ENCODE peak calls at places on chromosomes 7 and 10, in four cellular contexts. One of them, this sample, is unnamed.

GRCh38 chr7:154765118-154765517 is 237.8 kb downstream of the PAXIP1 start:
- DNase-seq in neuronal stem cell: no peak
- DNase-seq in sigmoid colon: no peak
- DNase-seq in psoas muscle: no peak
- DNase-seq in this sample: no peak

GRCh38 chr10:119896937-119897336 is 4.4 kb downstream of the SEC23IP start:
- DNase-seq in neuronal stem cell: no peak
- DNase-seq in sigmoid colon: peak; percentile 80
- DNase-seq in psoas muscle: no peak
- DNase-seq in this sample: no peak

GRCh38 chr10:42769173-42769572 is 13.4 kb upstream of the BMS1 start:
- DNase-seq in neuronal stem cell: no peak
- DNase-seq in sigmoid colon: no peak
- DNase-seq in psoas muscle: no peak
- DNase-seq in this sample: no peak

GRCh38 chr7:11193131-11193867 is 219.6 kb downstream of the PHF14 start:
- DNase-seq in neuronal stem cell: no peak
- DNase-seq in sigmoid colon: no peak
- DNase-seq in psoas muscle: peak; percentile 51
- DNase-seq in this sample: no peak

GRCh38 chr10:308572-309085 is 173.4 kb downstream of the ZMYND11 start:
- DNase-seq in neuronal stem cell: no peak
- DNase-seq in sigmoid colon: peak; percentile 54
- DNase-seq in psoas muscle: no peak
- DNase-seq in this sample: peak; percentile 25

GRCh38 chr7:135189961-135190360 is 19.5 kb upstream of the CYREN start:
- DNase-seq in neuronal stem cell: no peak
- DNase-seq in sigmoid colon: no peak
- DNase-seq in psoas muscle: no peak
- DNase-seq in this sample: no peak

GRCh38 chr10:129694633-129695356 is 227.8 kb downstream of the MGMT start:
- DNase-seq in neuronal stem cell: no peak
- DNase-seq in sigmoid colon: peak; percentile 86
- DNase-seq in psoas muscle: peak; percentile 69
- DNase-seq in this sample: no peak

GRCh38 chr10:30848396-30849032 is 183.2 kb downstream of the ZNF438 start:
- DNase-seq in neuronal stem cell: no peak
- DNase-seq in sigmoid colon: no peak
- DNase-seq in psoas muscle: no peak
- DNase-seq in this sample: no peak

GRCh38 chr10:122374246-122374858 is at the start of gene PLEKHA1:
- DNase-seq in neuronal stem cell: peak; percentile 91
- DNase-seq in sigmoid colon: peak; percentile 97
- DNase-seq in psoas muscle: peak; percentile 98
- DNase-seq in this sample: peak; percentile 88

GRCh38 chr10:124088944-124089343 is 4.5 kb downstream of the CHST15 start:
- DNase-seq in neuronal stem cell: no peak
- DNase-seq in sigmoid colon: no peak
- DNase-seq in psoas muscle: no peak
- DNase-seq in this sample: no peak

GRCh38 chr7:134954197-134955082 is 31.9 kb upstream of the AGBL3 start:
- DNase-seq in neuronal stem cell: no peak
- DNase-seq in sigmoid colon: no peak
- DNase-seq in psoas muscle: no peak
- DNase-seq in this sample: no peak

GRCh38 chr7:31192996-31193395 is 140.9 kb downstream of the ADCYAP1R1 start:
- DNase-seq in neuronal stem cell: peak; percentile 71
- DNase-seq in sigmoid colon: no peak
- DNase-seq in psoas muscle: peak; percentile 65
- DNase-seq in this sample: peak; percentile 23

GRCh38 chr10:88952647-88953111 is at the start of gene ACTA2:
- DNase-seq in neuronal stem cell: no peak
- DNase-seq in sigmoid colon: peak; percentile 93
- DNase-seq in psoas muscle: no peak
- DNase-seq in this sample: peak; percentile 74

GRCh38 chr7:151012921-151013347 is 11.4 kb downstream of the ATG9B start:
- DNase-seq in neuronal stem cell: no peak
- DNase-seq in sigmoid colon: peak; percentile 63
- DNase-seq in psoas muscle: no peak
- DNase-seq in this sample: no peak

GRCh38 chr10:26213157-26213780 is 3.3 kb upstream of the GAD2 start:
- DNase-seq in neuronal stem cell: no peak
- DNase-seq in sigmoid colon: no peak
- DNase-seq in psoas muscle: no peak
- DNase-seq in this sample: no peak

GRCh38 chr10:123807444-123808035 is 84.1 kb downstream of the CPXM2 start:
- DNase-seq in neuronal stem cell: no peak
- DNase-seq in sigmoid colon: no peak
- DNase-seq in psoas muscle: no peak
- DNase-seq in this sample: no peak

GRCh38 chr10:69344591-69345244 is 66.4 kb downstream of the HK1 start:
- DNase-seq in neuronal stem cell: no peak
- DNase-seq in sigmoid colon: no peak
- DNase-seq in psoas muscle: no peak
- DNase-seq in this sample: no peak

GRCh38 chr10:25493122-25493893 is 318.5 kb downstream of the GPR158 start:
- DNase-seq in neuronal stem cell: peak; percentile 72
- DNase-seq in sigmoid colon: no peak
- DNase-seq in psoas muscle: no peak
- DNase-seq in this sample: peak; percentile 70

GRCh38 chr7:48301201-48301600 is 129.9 kb downstream of the ABCA13 start:
- DNase-seq in neuronal stem cell: no peak
- DNase-seq in sigmoid colon: no peak
- DNase-seq in psoas muscle: no peak
- DNase-seq in this sample: no peak

GRCh38 chr7:66576646-66577045 is 52.0 kb upstream of the KCTD7 start:
- DNase-seq in neuronal stem cell: no peak
- DNase-seq in sigmoid colon: no peak
- DNase-seq in psoas muscle: no peak
- DNase-seq in this sample: no peak

GRCh38 chr10:93815304-93816091 is 57.8 kb downstream of the LGI1 start:
- DNase-seq in neuronal stem cell: peak; percentile 26
- DNase-seq in sigmoid colon: no peak
- DNase-seq in psoas muscle: no peak
- DNase-seq in this sample: no peak

GRCh38 chr7:149071641-149072437 is 18.7 kb downstream of the ZNF786 start:
- DNase-seq in neuronal stem cell: peak; percentile 11
- DNase-seq in sigmoid colon: peak; percentile 34
- DNase-seq in psoas muscle: peak; percentile 69
- DNase-seq in this sample: no peak

GRCh38 chr7:45000096-45001032 is at the start of gene CCM2:
- DNase-seq in neuronal stem cell: no peak
- DNase-seq in sigmoid colon: peak; percentile 81
- DNase-seq in psoas muscle: peak; percentile 81
- DNase-seq in this sample: peak; percentile 58

GRCh38 chr10:130220251-130221185 is 84.3 kb downstream of the GLRX3 start:
- DNase-seq in neuronal stem cell: no peak
- DNase-seq in sigmoid colon: peak; percentile 48
- DNase-seq in psoas muscle: no peak
- DNase-seq in this sample: no peak

GRCh38 chr7:98276241-98276761 is 5.2 kb upstream of the BRI3 start:
- DNase-seq in neuronal stem cell: no peak
- DNase-seq in sigmoid colon: no peak
- DNase-seq in psoas muscle: no peak
- DNase-seq in this sample: no peak

GRCh38 chr7:128254470-128254869 is 13.4 kb downstream of the LEP start:
- DNase-seq in neuronal stem cell: no peak
- DNase-seq in sigmoid colon: no peak
- DNase-seq in psoas muscle: no peak
- DNase-seq in this sample: no peak

GRCh38 chr7:572668-573495 is 53.2 kb upstream of the PDGFA start:
- DNase-seq in neuronal stem cell: no peak
- DNase-seq in sigmoid colon: no peak
- DNase-seq in psoas muscle: no peak
- DNase-seq in this sample: no peak

GRCh38 chr7:589781-590575 is 70.3 kb upstream of the PDGFA start:
- DNase-seq in neuronal stem cell: no peak
- DNase-seq in sigmoid colon: no peak
- DNase-seq in psoas muscle: peak; percentile 55
- DNase-seq in this sample: no peak

GRCh38 chr10:94225589-94225988 is 137.2 kb downstream of the NOC3L start:
- DNase-seq in neuronal stem cell: no peak
- DNase-seq in sigmoid colon: no peak
- DNase-seq in psoas muscle: no peak
- DNase-seq in this sample: no peak

GRCh38 chr10:73647211-73647874 is 6.1 kb upstream of the MYOZ1 start:
- DNase-seq in neuronal stem cell: peak; percentile 81
- DNase-seq in sigmoid colon: peak; percentile 83
- DNase-seq in psoas muscle: peak; percentile 78
- DNase-seq in this sample: no peak

GRCh38 chr10:3807928-3808496 is 23.0 kb upstream of the KLF6 start:
- DNase-seq in neuronal stem cell: no peak
- DNase-seq in sigmoid colon: no peak
- DNase-seq in psoas muscle: peak; percentile 81
- DNase-seq in this sample: no peak

GRCh38 chr10:3805791-3806381 is 20.9 kb upstream of the KLF6 start:
- DNase-seq in neuronal stem cell: no peak
- DNase-seq in sigmoid colon: peak; percentile 81
- DNase-seq in psoas muscle: peak; percentile 65
- DNase-seq in this sample: peak; percentile 95

GRCh38 chr10:3806603-3807002 is 21.6 kb upstream of the KLF6 start:
- DNase-seq in neuronal stem cell: no peak
- DNase-seq in sigmoid colon: no peak
- DNase-seq in psoas muscle: no peak
- DNase-seq in this sample: no peak

GRCh38 chr10:3808689-3809199 is 23.7 kb upstream of the KLF6 start:
- DNase-seq in neuronal stem cell: no peak
- DNase-seq in sigmoid colon: no peak
- DNase-seq in psoas muscle: no peak
- DNase-seq in this sample: no peak

DNA sequence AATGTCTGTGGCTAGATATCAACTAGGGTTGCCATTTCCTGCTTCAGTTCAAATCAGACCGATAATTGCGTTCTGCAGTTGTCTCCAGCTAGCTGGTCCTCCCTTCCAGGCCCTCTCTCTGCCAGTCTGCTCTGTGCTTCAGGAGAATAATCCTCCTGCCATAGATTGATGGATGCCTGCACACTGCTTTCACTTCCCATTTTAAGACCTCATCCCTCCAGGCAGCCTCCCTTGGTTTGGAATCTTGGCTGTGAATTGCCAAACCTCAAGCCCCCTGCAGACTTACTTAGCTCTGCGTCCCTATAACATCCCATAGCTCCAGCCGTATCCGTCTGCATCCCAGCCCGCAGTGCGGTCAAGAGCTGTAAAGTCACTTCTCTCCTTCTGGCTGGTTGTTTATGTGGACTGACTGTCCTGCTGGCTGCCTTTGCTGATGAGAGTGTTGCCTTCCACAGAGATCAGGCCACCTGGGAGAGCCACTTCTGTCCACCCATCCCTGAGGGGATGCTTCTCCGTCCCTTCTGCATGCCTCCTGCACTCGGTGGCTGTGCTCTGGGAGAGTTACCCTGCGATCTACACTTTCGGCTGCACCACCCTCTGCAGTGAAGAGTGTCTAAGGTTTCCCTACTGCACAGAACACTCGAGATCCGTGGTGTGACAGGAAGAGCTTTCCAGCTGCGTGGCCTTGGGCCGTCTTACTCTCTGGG is 22.4 kb upstream of the KLF6 start:
- DNase-seq in neuronal stem cell: no peak
- DNase-seq in sigmoid colon: no peak
- DNase-seq in psoas muscle: peak; percentile 45
- DNase-seq in this sample: no peak
- H3K4me1 ChIP-seq in neuronal stem cell: peaks cover 17% of the 10 kb centered on the region
- H3K4me1 ChIP-seq in sigmoid colon: peaks cover 46% of the 10 kb centered on the region
- H3K4me1 ChIP-seq in psoas muscle: peaks cover 78% of the 10 kb centered on the region
- H3K4me1 ChIP-seq in this sample: peaks cover 77% of the 10 kb centered on the region

GRCh38 chr10:127091354-127091753 is 105.0 kb downstream of the INSYN2A start:
- DNase-seq in neuronal stem cell: no peak
- DNase-seq in sigmoid colon: no peak
- DNase-seq in psoas muscle: no peak
- DNase-seq in this sample: no peak

GRCh38 chr10:127088908-127089307 is 107.5 kb downstream of the INSYN2A start:
- DNase-seq in neuronal stem cell: no peak
- DNase-seq in sigmoid colon: no peak
- DNase-seq in psoas muscle: no peak
- DNase-seq in this sample: no peak

GRCh38 chr10:127092916-127093315 is 103.5 kb downstream of the INSYN2A start:
- DNase-seq in neuronal stem cell: no peak
- DNase-seq in sigmoid colon: no peak
- DNase-seq in psoas muscle: no peak
- DNase-seq in this sample: no peak

GRCh38 chr10:127090135-127090534 is 106.3 kb downstream of the INSYN2A start:
- DNase-seq in neuronal stem cell: no peak
- DNase-seq in sigmoid colon: no peak
- DNase-seq in psoas muscle: no peak
- DNase-seq in this sample: no peak

DNA sequence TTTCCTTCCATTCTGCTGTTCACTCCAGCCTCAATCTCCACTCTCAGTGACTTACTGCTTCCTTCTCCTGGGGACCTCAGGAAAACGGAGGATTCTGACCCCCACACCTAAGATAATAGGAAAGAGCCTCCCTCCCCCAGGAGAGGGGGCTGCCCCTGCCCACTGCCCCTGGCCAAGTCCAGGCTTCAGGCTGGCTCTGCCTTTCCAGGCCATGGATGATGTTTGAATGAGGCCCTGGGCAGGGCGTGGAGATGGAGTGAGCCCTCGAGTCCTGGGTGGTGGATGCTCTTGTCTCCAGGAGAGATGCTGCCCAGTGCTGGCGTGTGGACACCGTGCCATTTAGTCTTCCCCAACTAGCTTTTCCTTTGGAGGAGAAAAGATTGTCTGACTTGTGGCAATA is 106.9 kb downstream of the INSYN2A start:
- DNase-seq in neuronal stem cell: no peak
- DNase-seq in sigmoid colon: no peak
- DNase-seq in psoas muscle: no peak
- DNase-seq in this sample: no peak
- H3K36me3 ChIP-seq in neuronal stem cell: peaks cover 27% of the 10 kb centered on the region
- H3K36me3 ChIP-seq in sigmoid colon: peaks cover 5% of the 10 kb centered on the region
- H3K36me3 ChIP-seq in psoas muscle: no peaks in the 10 kb centered on the region
- H3K36me3 ChIP-seq in this sample: peaks cover 15% of the 10 kb centered on the region

GRCh38 chr10:6361869-6362268 is 159.1 kb downstream of the PFKFB3 start:
- DNase-seq in neuronal stem cell: no peak
- DNase-seq in sigmoid colon: no peak
- DNase-seq in psoas muscle: no peak
- DNase-seq in this sample: no peak

GRCh38 chr10:6364893-6365292 is 162.2 kb downstream of the PFKFB3 start:
- DNase-seq in neuronal stem cell: no peak
- DNase-seq in sigmoid colon: no peak
- DNase-seq in psoas muscle: no peak
- DNase-seq in this sample: no peak

GRCh38 chr10:6363516-6363915 is 160.8 kb downstream of the PFKFB3 start:
- DNase-seq in neuronal stem cell: no peak
- DNase-seq in sigmoid colon: no peak
- DNase-seq in psoas muscle: no peak
- DNase-seq in this sample: no peak

GRCh38 chr10:6364283-6364682 is 161.6 kb downstream of the PFKFB3 start:
- DNase-seq in neuronal stem cell: no peak
- DNase-seq in sigmoid colon: no peak
- DNase-seq in psoas muscle: no peak
- DNase-seq in this sample: no peak

GRCh38 chr10:6362879-6363278 is 160.1 kb downstream of the PFKFB3 start:
- DNase-seq in neuronal stem cell: no peak
- DNase-seq in sigmoid colon: no peak
- DNase-seq in psoas muscle: no peak
- DNase-seq in this sample: no peak
- H3K27me3 ChIP-seq in neuronal stem cell: no peaks in the 10 kb centered on the region
- H3K27me3 ChIP-seq in sigmoid colon: no peaks in the 10 kb centered on the region
- H3K27me3 ChIP-seq in psoas muscle: no peaks in the 10 kb centered on the region
- H3K27me3 ChIP-seq in this sample: no peaks in the 10 kb centered on the region

GRCh38 chr7:2529161-2530075 is 9.8 kb downstream of the LFNG start:
- DNase-seq in neuronal stem cell: no peak
- DNase-seq in sigmoid colon: peak; percentile 88
- DNase-seq in psoas muscle: peak; percentile 84
- DNase-seq in this sample: no peak
- H3K4me1 ChIP-seq in neuronal stem cell: peaks cover 39% of the 10 kb centered on the region
- H3K4me1 ChIP-seq in sigmoid colon: peaks cover 5% of the 10 kb centered on the region
- H3K4me1 ChIP-seq in psoas muscle: peaks cover 4% of the 10 kb centered on the region
- H3K4me1 ChIP-seq in this sample: peaks cover 38% of the 10 kb centered on the region

This sample was measured in SJSA1.